ENCODE peak calls at places on chromosome 19, in five cellular contexts. K is heart left ventricle, L is ovary, P is right lobe of liver, B is breast epithelium. O is an unnamed sample.

GRCh38 chr19:46723023-46723461 is 6.1 kb upstream of the PRKD2 start:
- DNase-seq in P (no peak), L (no peak), B (no peak), K (no peak), O (no peak)

GRCh38 chr19:36377541-36378178 is 1.3 kb downstream of the ZFP14 start:
- DNase-seq in B (no peak), P (no peak), L (no peak), K (no peak), O (no peak)

GRCh38 chr19:14979498-14980255 is at the start of gene SLC1A6:
- DNase-seq in K (no peak), P (no peak), B (no peak), L (no peak), O (no peak)

GRCh38 chr19:810077-810855 is 11.5 kb downstream of the PLPPR3 start:
- DNase-seq in P (no peak), K (peak; percentile 18), L (peak; percentile 44), B (no peak), O (no peak)

GRCh38 chr19:17687857-17688784 is at the start of gene UNC13A:
- DNase-seq in B (no peak), P (peak; percentile 40), K (peak; percentile 56), L (peak; percentile 74), O (no peak)

GRCh38 chr19:18153555-18154134 is 682 bp downstream of the PIK3R2 start:
- DNase-seq in L (peak; percentile 70), K (peak; percentile 39), P (no peak), B (no peak), O (peak; percentile 67)

GRCh38 chr19:21117041-21117907 is 24.6 kb upstream of the ZNF431 start:
- DNase-seq in P (no peak), L (no peak), B (no peak), K (no peak), O (no peak)

GRCh38 chr19:33432408-33433170 is 59.1 kb downstream of the CEBPG start:
- DNase-seq in P (peak; percentile 11), K (no peak), B (no peak), L (no peak), O (peak; percentile 43)

GRCh38 chr19:7292950-7293794 is 1.0 kb downstream of the INSR start:
- DNase-seq in P (peak; percentile 74), K (peak; percentile 46), B (peak; percentile 27), L (peak; percentile 75), O (peak; percentile 87)

GRCh38 chr19:49807174-49807830 is 5.8 kb downstream of the FUZ start:
- DNase-seq in B (no peak), L (peak; percentile 29), P (no peak), K (no peak), O (peak; percentile 48)

GRCh38 chr19:48866692-48867091 is 1.7 kb downstream of the PLEKHA4 start:
- DNase-seq in P (no peak), B (no peak), L (no peak), K (no peak), O (no peak)

GRCh38 chr19:12970070-12970820 is 869 bp downstream of the DAND5 start:
- DNase-seq in B (no peak), L (no peak), P (no peak), K (no peak), O (no peak)

GRCh38 chr19:18397242-18398202 is at the start of gene LRRC25:
- DNase-seq in L (peak; percentile 57), K (peak; percentile 50), P (peak; percentile 55), B (no peak), O (peak; percentile 69)

GRCh38 chr19:510606-511100 is 3.4 kb downstream of the TPGS1 start:
- DNase-seq in B (no peak), L (peak; percentile 67), K (peak; percentile 71), P (peak; percentile 80), O (peak; percentile 80)

GRCh38 chr19:46296722-46297431 is at the start of gene HIF3A:
- DNase-seq in K (peak; percentile 61), B (no peak), P (no peak), L (peak; percentile 79), O (peak; percentile 82)

GRCh38 chr19:45976180-45976579 is 2.5 kb upstream of the NOVA2 start:
- DNase-seq in L (no peak), B (no peak), P (no peak), K (no peak), O (no peak)

GRCh38 chr19:50906217-50906616 is 5.0 kb downstream of the KLK4 start:
- DNase-seq in P (no peak), B (no peak), K (no peak), L (no peak), O (no peak)

GRCh38 chr19:13022859-13023636 is 27.8 kb downstream of the NFIX start:
- DNase-seq in B (peak; percentile 93), L (peak; percentile 90), K (peak; percentile 88), P (peak; percentile 74), O (peak; percentile 24)

GRCh38 chr19:16920816-16921529 is 32.2 kb downstream of the F2RL3 start:
- DNase-seq in B (no peak), P (no peak), L (no peak), K (no peak), O (no peak)

GRCh38 chr19:49591731-49592485 is 926 bp downstream of the PRR12 start:
- DNase-seq in B (peak; percentile 37), K (peak; percentile 56), L (peak; percentile 73), P (peak; percentile 52), O (peak; percentile 71)

GRCh38 chr19:1105217-1105872 is 1.6 kb downstream of the GPX4 start:
- DNase-seq in B (no peak), K (no peak), P (no peak), L (peak; percentile 58), O (no peak)

GRCh38 chr19:51081476-51081875 is 1.2 kb downstream of the KLK14 start:
- DNase-seq in L (no peak), B (no peak), P (no peak), K (no peak), O (no peak)

GRCh38 chr19:38316477-38317067 is 825 bp upstream of the YIF1B start:
- DNase-seq in L (no peak), P (no peak), B (no peak), K (no peak), O (no peak)
- H3K27me3 ChIP-seq in L (no peaks in the 10 kb centered on the region), P (no peaks in the 10 kb centered on the region), B (no peaks in the 10 kb centered on the region), K (no peaks in the 10 kb centered on the region), O (no peaks in the 10 kb centered on the region)

DNA sequence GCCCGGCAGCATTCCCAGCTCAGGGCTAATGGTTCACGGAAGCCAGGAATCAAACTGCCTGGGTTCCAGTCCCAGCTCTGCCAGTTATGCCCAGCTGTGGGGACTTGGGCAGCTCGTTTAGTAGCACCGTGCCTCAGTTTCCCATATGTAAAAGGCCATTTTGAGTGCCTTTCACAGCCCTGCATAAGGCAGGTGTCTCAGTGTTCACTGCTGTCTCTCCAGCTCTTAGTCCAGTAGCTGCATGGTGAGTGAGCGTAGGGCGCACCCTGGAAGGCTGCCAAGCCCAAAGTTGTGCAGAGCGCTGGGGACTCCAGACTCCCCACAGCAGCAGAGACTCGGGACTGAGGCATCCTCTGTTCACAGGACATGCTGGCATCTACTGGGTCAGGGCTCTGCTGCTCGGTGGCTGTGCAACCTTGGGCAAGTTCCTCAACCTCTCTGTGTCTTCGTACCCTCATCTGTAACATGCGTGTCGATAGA is 5.5 kb downstream of the RPL28 start:
- DNase-seq in L (no peak), K (no peak), P (no peak), B (no peak), O (no peak)
- TF ChIP-seq POLR2A in L (no peak), K (no peak), P (no peak), B (no peak), O (no peak)

GRCh38 chr19:10514211-10515145 is 2.8 kb downstream of the S1PR5 start:
- DNase-seq in K (no peak), L (no peak), P (no peak), B (no peak), O (no peak)

GRCh38 chr19:10517760-10518443 is 655 bp upstream of the S1PR5 start:
- DNase-seq in K (peak; percentile 52), L (no peak), B (peak; percentile 27), P (no peak), O (no peak)

GRCh38 chr19:10517361-10517759 is at the start of gene S1PR5:
- DNase-seq in K (peak; percentile 44), P (peak; percentile 32), B (no peak), L (no peak), O (no peak)

GRCh38 chr19:10516671-10517286 is 468 bp downstream of the S1PR5 start:
- DNase-seq in P (no peak), K (no peak), L (no peak), B (no peak), O (no peak)

DNA sequence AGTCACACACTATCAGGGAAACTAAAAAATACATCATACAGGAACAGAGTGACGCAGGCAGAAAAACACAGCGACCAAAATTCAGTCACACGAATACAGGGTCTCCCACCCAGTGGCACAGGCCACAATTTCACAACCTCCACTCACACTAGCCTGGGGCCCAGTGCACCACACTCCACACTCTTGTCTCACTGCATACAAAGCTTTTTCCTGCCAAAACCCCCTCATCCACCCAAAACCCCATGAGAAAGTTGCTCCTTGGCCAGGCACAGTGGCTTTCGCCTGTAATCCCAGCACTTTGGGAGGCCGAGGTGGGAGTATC is 1.2 kb downstream of the S1PR5 start:
- DNase-seq in L (no peak), K (no peak), P (no peak), B (no peak), O (no peak)
- H3K4me1 ChIP-seq in L (peaks cover 3% of the 10 kb centered on the region), K (peaks cover 7% of the 10 kb centered on the region), P (no peaks in the 10 kb centered on the region), B (no peaks in the 10 kb centered on the region), O (peaks cover 15% of the 10 kb centered on the region)

GRCh38 chr19:29528946-29529645 is 3.3 kb downstream of the VSTM2B start:
- DNase-seq in K (no peak), B (no peak), L (no peak), P (no peak), O (peak; percentile 35)
- H3K27me3 ChIP-seq in K (peaks cover 98% of the 10 kb centered on the region), B (peaks cover 98% of the 10 kb centered on the region), L (no peaks in the 10 kb centered on the region), P (peaks cover 13% of the 10 kb centered on the region), O (no peaks in the 10 kb centered on the region)

DNA sequence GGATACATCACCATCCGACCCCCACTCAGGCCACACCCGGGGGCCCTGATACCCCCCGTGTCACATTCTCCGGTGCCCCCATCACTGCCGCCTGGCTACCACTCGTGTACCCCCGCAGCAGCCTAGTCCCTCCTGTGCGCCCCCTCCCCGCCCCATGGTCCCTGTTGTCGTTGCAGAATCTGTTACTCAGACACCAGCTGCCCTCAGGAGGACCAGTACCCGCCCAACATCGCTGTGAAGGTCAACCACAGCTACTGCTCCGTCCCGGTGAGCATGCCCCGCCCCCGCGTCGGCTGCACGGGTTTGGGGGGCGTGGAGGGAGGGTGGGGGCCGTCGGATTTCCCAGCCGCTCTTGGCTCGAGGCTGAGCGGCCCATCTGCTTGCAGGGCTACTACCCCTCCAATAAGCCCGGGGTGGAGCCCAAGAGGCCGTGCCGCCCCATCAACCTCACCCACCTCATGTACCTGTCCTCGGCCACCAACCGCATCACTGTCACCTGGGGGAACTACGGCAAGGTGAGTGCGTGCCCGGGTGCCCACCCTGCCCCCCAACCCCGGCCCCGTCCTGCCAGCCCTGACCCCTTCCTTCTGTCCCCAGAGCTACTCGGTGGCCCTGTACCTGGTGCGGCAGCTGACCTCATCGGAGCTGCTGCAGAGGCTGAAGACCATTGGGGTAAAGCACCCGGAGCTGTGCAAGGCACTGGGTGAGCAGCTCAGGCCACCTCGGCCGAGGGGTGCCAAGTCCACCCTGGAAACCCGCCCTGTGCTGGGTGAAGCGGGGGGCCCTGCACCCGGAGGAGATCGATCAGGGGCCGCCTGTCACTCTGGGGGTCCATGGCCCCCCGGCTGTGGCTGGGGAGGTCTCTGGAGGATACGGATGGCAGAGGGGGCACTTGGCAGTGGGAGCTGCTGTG is 21.1 kb downstream of the PIAS4 start:
- DNase-seq in K (no peak), L (no peak), B (no peak), P (no peak), O (no peak)
- TF ChIP-seq POLR2A in K (no peak), L (no peak), B (no peak), P (no peak), O (no peak)

O was measured in Peyer's patch.